ENCODE peak calls at places on chromosome 1, in seven cellular contexts. S is SHP77; R is effector memory CD4-positive, alpha-beta T cell; P is GM23248; M is stimulated activated CD8-positive, alpha-beta memory T cell treated with anti-CD3 and anti-CD28 coated beads, Interleukin-12 subunit alpha, Interleukin-12 subunit beta, amount 100 ng/mL, for 4 hours; K is suprapubic skin; W is CD8-positive, alpha-beta T cell. G is an unnamed sample.

GRCh38 chr1:84103197-84103992 is 40.7 kb upstream of the PRKACB start:
- DNase-seq in S (peak; percentile 81), R (no peak), K (no peak), P (peak; percentile 93), M (no peak), W (no peak), G (no peak)

GRCh38 chr1:210407207-210407886 is 78.6 kb downstream of the HHAT start:
- DNase-seq in W (peak; percentile 57), P (peak; percentile 71), M (peak; percentile 49), K (no peak), R (peak; percentile 52), S (peak; percentile 52), G (peak; percentile 62)

GRCh38 chr1:14552246-14552970 is 46.1 kb upstream of the KAZN start:
- DNase-seq in K (no peak), M (no peak), R (no peak), S (no peak), P (no peak), W (no peak), G (no peak)

GRCh38 chr1:53733975-53734649 is 4.9 kb downstream of the GLIS1 start:
- DNase-seq in K (no peak), S (no peak), M (no peak), R (no peak), W (no peak), P (peak; percentile 83), G (no peak)

GRCh38 chr1:77288275-77288674 is 6.5 kb downstream of the AK5 start:
- DNase-seq in S (no peak), M (no peak), K (no peak), R (no peak), P (peak; percentile 70), W (no peak), G (no peak)

GRCh38 chr1:153789478-153790148 is 14.4 kb downstream of the SLC27A3 start:
- DNase-seq in R (no peak), K (no peak), S (peak; percentile 93), P (peak; percentile 49), M (no peak), W (peak; percentile 32), G (no peak)

GRCh38 chr1:156664046-156664948 is 12.9 kb downstream of the NES start:
- DNase-seq in K (no peak), P (peak; percentile 32), R (no peak), S (peak; percentile 70), W (no peak), M (no peak), G (no peak)

GRCh38 chr1:100896481-100896982 is 642 bp downstream of the SLC30A7 start:
- DNase-seq in P (peak; percentile 74), W (peak; percentile 79), K (no peak), R (peak; percentile 64), M (peak; percentile 16), S (peak; percentile 40), G (no peak)